ENCODE peak calls at places on chromosomes 7 and 10, in ten cellular contexts. O is heart right ventricle, Y is HL-60, R is psoas muscle, N is brain microvascular endothelial cell, W is GM20000, V is A549, F is HepG2, P is colonic mucosa, A is HFFc6. K is an unnamed sample.

GRCh38 chr7:45106820-45107219 is 4.7 kb downstream of the TBRG4 start:
- DNase-seq in O (no peak), Y (no peak), R (no peak), N (no peak), W (no peak), V (no peak), F (no peak), P (no peak), A (no peak), K (no peak)

GRCh38 chr10:125162181-125162906 is 2.0 kb upstream of the CTBP2 start:
- DNase-seq in O (no peak), Y (no peak), R (no peak), N (no peak), W (no peak), V (no peak), F (no peak), P (peak; percentile 58), A (no peak), K (no peak)

GRCh38 chr7:50422858-50423257 is 27.3 kb downstream of the FIGNL1 start:
- DNase-seq in O (no peak), Y (no peak), R (no peak), N (no peak), W (no peak), V (no peak), F (no peak), P (no peak), A (no peak), K (no peak)

GRCh38 chr7:123355576-123356195 is 155.9 kb upstream of the SLC13A1 start:
- DNase-seq in O (no peak), Y (no peak), R (no peak), N (peak; percentile 46), W (no peak), V (peak; percentile 2), F (no peak), P (no peak), A (no peak), K (no peak)

GRCh38 chr7:43735802-43736603 is 6.7 kb upstream of the COA1 start:
- DNase-seq in O (no peak), Y (peak; percentile 60), R (no peak), N (peak; percentile 15), W (peak; percentile 47), V (no peak), F (peak; percentile 41), P (no peak), A (no peak), K (no peak)

GRCh38 chr7:114084381-114085312 is 165.8 kb upstream of the PPP1R3A start:
- DNase-seq in O (peak; percentile 30), Y (peak; percentile 5), R (peak; percentile 39), N (no peak), W (peak; percentile 46), V (no peak), F (no peak), P (peak; percentile 78), A (no peak), K (no peak)

GRCh38 chr7:91504919-91505318 is 240.7 kb downstream of the FZD1 start:
- DNase-seq in O (no peak), Y (no peak), R (no peak), N (no peak), W (no peak), V (no peak), F (no peak), P (no peak), A (no peak), K (no peak)

GRCh38 chr7:17722798-17723197 is 217.5 kb downstream of the SNX13 start:
- DNase-seq in O (no peak), Y (no peak), R (no peak), N (no peak), W (no peak), V (no peak), F (no peak), P (no peak), A (no peak), K (no peak)

GRCh38 chr7:47265621-47266020 is 316.3 kb downstream of the TNS3 start:
- DNase-seq in O (no peak), Y (no peak), R (no peak), N (no peak), W (no peak), V (no peak), F (no peak), P (no peak), A (no peak), K (no peak)

GRCh38 chr7:11473807-11474424 is 358.1 kb downstream of the THSD7A start:
- DNase-seq in O (no peak), Y (no peak), R (no peak), N (no peak), W (no peak), V (no peak), F (no peak), P (no peak), A (no peak), K (no peak)

GRCh38 chr7:149294641-149295480 is 32.9 kb downstream of the ZNF783 start:
- DNase-seq in O (no peak), Y (no peak), R (no peak), N (no peak), W (no peak), V (no peak), F (no peak), P (no peak), A (no peak), K (no peak)

GRCh38 chr10:102815790-102816549 is 21.2 kb downstream of the CYP17A1 start:
- DNase-seq in O (peak; percentile 44), Y (peak; percentile 62), R (no peak), N (peak; percentile 94), W (no peak), V (no peak), F (no peak), P (no peak), A (peak; percentile 57), K (peak; percentile 85)

GRCh38 chr10:12252882-12253546 is 57.0 kb downstream of the CDC123 start:
- DNase-seq in O (no peak), Y (no peak), R (no peak), N (peak; percentile 22), W (peak; percentile 69), V (peak; percentile 65), F (no peak), P (no peak), A (no peak), K (no peak)
- TF ChIP-seq CTCF in O (no peak), Y (no peak), R (no peak), N (peak; percentile 63), W (peak; percentile 46), V (peak; percentile 39), F (peak; percentile 53), P (peak; percentile 33), A (peak; percentile 62), K (peak; percentile 33)

DNA sequence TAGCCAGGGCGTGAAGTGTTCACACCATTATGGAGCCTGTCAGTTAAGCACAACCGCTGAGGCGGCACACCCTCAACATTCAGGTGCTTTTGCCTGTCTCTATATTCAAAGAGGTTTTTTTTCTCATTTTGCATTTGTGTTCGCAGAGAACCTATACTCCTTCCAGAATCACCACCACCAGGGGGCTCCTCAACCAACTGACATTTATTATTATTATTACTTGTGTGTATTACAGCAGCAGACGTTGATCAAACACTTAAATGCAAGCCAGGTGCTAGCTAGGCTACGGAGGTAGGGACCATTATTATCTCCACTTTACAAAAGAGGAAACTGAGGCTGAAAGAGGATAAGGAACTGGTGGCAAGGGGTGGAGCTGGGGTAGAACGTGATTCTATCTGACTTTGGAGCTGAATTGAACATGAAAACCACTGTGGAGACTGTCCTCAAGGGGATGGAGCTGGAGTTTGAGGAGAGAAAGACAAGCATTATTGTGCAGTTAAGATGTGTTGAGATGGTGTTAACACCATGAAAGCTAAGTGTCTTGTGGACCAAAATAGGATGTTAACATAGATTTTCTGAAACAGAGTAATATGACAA is 133.8 kb upstream of the PLXNA4 start:
- DNase-seq in O (no peak), Y (no peak), R (no peak), N (peak; percentile 74), W (no peak), V (peak; percentile 25), F (peak; percentile 10), P (no peak), A (peak; percentile 54), K (no peak)
- TF ChIP-seq CTCF in O (peak; percentile 24), Y (no peak), R (peak; percentile 39), N (peak; percentile 73), W (peak; percentile 21), V (peak; percentile 57), F (no peak), P (no peak), A (peak; percentile 90), K (peak; percentile 26)

GRCh38 chr7:33334349-33334748 is 205.0 kb downstream of the BBS9 start:
- DNase-seq in O (no peak), Y (no peak), R (no peak), N (peak; percentile 4), W (peak; percentile 7), V (peak; percentile 44), F (peak; percentile 6), P (no peak), A (peak; percentile 13), K (no peak)
- TF ChIP-seq CTCF in O (no peak), Y (no peak), R (peak; percentile 21), N (peak; percentile 62), W (no peak), V (peak; percentile 58), F (peak; percentile 71), P (no peak), A (peak; percentile 66), K (no peak)

GRCh38 chr7:139571190-139571589 is 47.7 kb downstream of the CLEC2L start:
- DNase-seq in O (no peak), Y (no peak), R (no peak), N (no peak), W (no peak), V (no peak), F (no peak), P (no peak), A (no peak), K (no peak)

GRCh38 chr7:139570626-139571025 is 47.1 kb downstream of the CLEC2L start:
- DNase-seq in O (no peak), Y (no peak), R (no peak), N (no peak), W (no peak), V (no peak), F (no peak), P (no peak), A (no peak), K (no peak)

GRCh38 chr7:139568813-139569490 is 45.5 kb downstream of the CLEC2L start:
- DNase-seq in O (no peak), Y (no peak), R (no peak), N (no peak), W (no peak), V (no peak), F (no peak), P (no peak), A (no peak), K (no peak)

GRCh38 chr7:139571651-139572050 is 48.2 kb downstream of the CLEC2L start:
- DNase-seq in O (no peak), Y (no peak), R (no peak), N (no peak), W (no peak), V (no peak), F (no peak), P (no peak), A (no peak), K (no peak)

DNA sequence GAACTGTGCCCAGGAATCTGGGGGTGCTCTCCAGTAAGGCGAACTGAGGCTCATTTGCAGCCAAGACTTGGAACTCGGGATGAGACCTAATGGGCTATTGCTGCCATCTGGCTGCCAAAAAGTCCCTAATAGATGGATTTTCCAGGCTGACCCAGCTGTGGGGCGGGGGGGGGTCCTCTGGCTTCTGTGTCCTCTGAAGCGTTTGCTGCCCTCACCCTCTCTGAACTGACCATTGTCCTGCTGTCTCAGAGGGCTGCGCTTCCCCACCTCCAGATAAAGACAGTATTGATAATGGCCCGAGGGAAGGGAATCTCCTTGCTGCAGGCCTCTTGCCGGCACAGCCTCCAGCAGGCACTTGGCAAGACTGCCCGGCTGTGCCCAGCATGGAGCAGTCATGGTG is 46.6 kb downstream of the CLEC2L start:
- DNase-seq in O (no peak), Y (no peak), R (no peak), N (no peak), W (no peak), V (no peak), F (no peak), P (no peak), A (no peak), K (no peak)
- TF ChIP-seq CTCF in O (no peak), Y (no peak), R (no peak), N (peak; percentile 19), W (no peak), V (peak; percentile 10), F (peak; percentile 19), P (no peak), A (peak; percentile 59), K (no peak)

K was measured in CD14-positive monocyte.